ENCODE peak calls at places on chromosomes 11 and 22, in four cellular contexts. I is NCI-H226; Z is dorsolateral prefrontal cortex; K is stimulated activated CD4-positive, alpha-beta T cell treated with anti-CD3 and anti-CD28 coated beads, Interleukin-12 subunit alpha, Interleukin-12 subunit beta, amount 100 ng/mL, for 48 hours. D is an unnamed sample.

GRCh38 chr11:64378335-64378884 is 19.4 kb downstream of the RPS6KA4 start:
- DNase-seq in I (no peak), Z (no peak), K (no peak), D (no peak)

GRCh38 chr11:44110231-44110679 is 14.8 kb downstream of the EXT2 start:
- DNase-seq in K (no peak), I (peak; percentile 41), Z (no peak), D (no peak)

GRCh38 chr11:6251120-6251733 is 8.4 kb upstream of the CCKBR start:
- DNase-seq in Z (no peak), I (peak; percentile 28), K (peak; percentile 46), D (peak; percentile 49)

GRCh38 chr22:46416537-46417267 is 81.2 kb downstream of the TRMU start:
- DNase-seq in Z (no peak), K (no peak), I (no peak), D (no peak)

GRCh38 chr11:100857236-100858005 is 170.3 kb downstream of the ARHGAP42 start:
- DNase-seq in I (no peak), Z (no peak), K (no peak), D (no peak)

GRCh38 chr22:42757475-42757874 is 36.8 kb upstream of the A4GALT start:
- DNase-seq in Z (no peak), K (no peak), I (no peak), D (no peak)

GRCh38 chr11:119780264-119780953 is 51.4 kb upstream of the NECTIN1 start:
- DNase-seq in I (no peak), Z (no peak), K (no peak), D (no peak)

GRCh38 chr11:279040-279965 is 1.1 kb downstream of the NLRP6 start:
- DNase-seq in K (no peak), I (no peak), Z (peak; percentile 31), D (no peak)

GRCh38 chr11:10305964-10306918 is 1.4 kb downstream of the ADM start:
- DNase-seq in I (peak; percentile 24), Z (no peak), K (no peak), D (no peak)

GRCh38 chr11:105315287-105315686 is 175.7 kb upstream of the CARD18 start:
- DNase-seq in Z (no peak), I (no peak), K (no peak), D (no peak)

GRCh38 chr11:102172127-102172848 is 62.0 kb downstream of the YAP1 start:
- DNase-seq in Z (no peak), K (no peak), I (peak; percentile 37), D (peak; percentile 45)

GRCh38 chr11:13251961-13252360 is 25.6 kb upstream of the BMAL1 start:
- DNase-seq in Z (no peak), K (no peak), I (no peak), D (no peak)

GRCh38 chr11:1841511-1842148 is 2.8 kb downstream of the TNNI2 start:
- DNase-seq in Z (no peak), I (no peak), K (no peak), D (no peak)

GRCh38 chr11:9385288-9385902 is 943 bp downstream of the IPO7 start:
- DNase-seq in Z (no peak), K (no peak), I (no peak), D (no peak)

GRCh38 chr11:63523151-63523550 is 13.5 kb upstream of the PLAAT4 start:
- DNase-seq in Z (no peak), I (no peak), K (no peak), D (no peak)